ENCODE peak calls at places on chromosomes 13 and 19, in seven cellular contexts. P is fibroblast of the aortic adventitia, I is left ventricle myocardium inferior, K is OCI-LY7, G is NB4, E is adrenal gland, C is bronchial epithelial cell. N is an unnamed sample.

GRCh38 chr19:13731147-13731964 is 33.0 kb upstream of the MRI1 start:
- DNase-seq in P (peak; percentile 98), I (peak; percentile 97), K (peak; percentile 95), G (peak; percentile 93), E (peak; percentile 94), C (peak; percentile 97), N (peak; percentile 97)

GRCh38 chr13:48595330-48596127 is 58.2 kb upstream of the CYSLTR2 start:
- DNase-seq in P (peak; percentile 83), I (peak; percentile 49), K (peak; percentile 68), G (peak; percentile 75), E (peak; percentile 79), C (peak; percentile 67), N (peak; percentile 90)

GRCh38 chr13:29702912-29703351 is 107.4 kb upstream of the SLC7A1 start:
- DNase-seq in P (peak; percentile 92), I (peak; percentile 28), K (no peak), G (peak; percentile 92), E (no peak), C (peak; percentile 42), N (peak; percentile 89)

GRCh38 chr13:18960637-18961227 is 220.9 kb downstream of the TUBA3C start:
- DNase-seq in P (no peak), I (no peak), K (no peak), G (no peak), E (no peak), C (no peak), N (no peak)

GRCh38 chr19:40601061-40601973 is at the start of gene LTBP4:
- DNase-seq in P (no peak), I (peak; percentile 78), K (no peak), G (no peak), E (no peak), C (no peak), N (peak; percentile 28)

GRCh38 chr19:17835182-17836006 is 12.4 kb downstream of the JAK3 start:
- DNase-seq in P (no peak), I (no peak), K (no peak), G (peak; percentile 32), E (no peak), C (no peak), N (peak; percentile 16)

GRCh38 chr19:33627962-33628839 is 6.4 kb downstream of the CHST8 start:
- DNase-seq in P (no peak), I (no peak), K (no peak), G (no peak), E (no peak), C (no peak), N (no peak)

GRCh38 chr13:78020861-78021260 is 102.2 kb upstream of the EDNRB start:
- DNase-seq in P (no peak), I (no peak), K (no peak), G (no peak), E (no peak), C (no peak), N (no peak)

GRCh38 chr19:4636151-4636717 is 3.1 kb upstream of the TNFAIP8L1 start:
- DNase-seq in P (peak; percentile 37), I (peak; percentile 74), K (peak; percentile 79), G (peak; percentile 58), E (peak; percentile 52), C (no peak), N (peak; percentile 68)

GRCh38 chr19:42524250-42524649 is 4.0 kb downstream of the CEACAM1 start:
- DNase-seq in P (no peak), I (no peak), K (no peak), G (no peak), E (no peak), C (no peak), N (no peak)

GRCh38 chr13:66200555-66200954 is 1029.6 kb downstream of the PCDH9 start:
- DNase-seq in P (peak; percentile 13), I (no peak), K (peak; percentile 10), G (no peak), E (no peak), C (no peak), N (no peak)

GRCh38 chr13:39415403-39415802 is 187.6 kb downstream of the LHFPL6 start:
- DNase-seq in P (peak; percentile 72), I (peak; percentile 56), K (peak; percentile 64), G (peak; percentile 61), E (peak; percentile 56), C (peak; percentile 48), N (peak; percentile 78)

GRCh38 chr13:30805132-30805537 is 69.8 kb downstream of the ALOX5AP start:
- DNase-seq in P (no peak), I (no peak), K (no peak), G (no peak), E (no peak), C (no peak), N (no peak)

GRCh38 chr19:17491287-17491686 is 20.2 kb upstream of the PGLS start:
- DNase-seq in P (no peak), I (no peak), K (no peak), G (no peak), E (no peak), C (no peak), N (no peak)

GRCh38 chr19:3482507-3483225 is 575 bp downstream of the SMIM44 start:
- DNase-seq in P (no peak), I (no peak), K (no peak), G (no peak), E (no peak), C (no peak), N (no peak)

GRCh38 chr13:108917581-108917980 is 288.2 kb downstream of the MYO16 start:
- DNase-seq in P (peak; percentile 73), I (no peak), K (no peak), G (no peak), E (no peak), C (no peak), N (peak; percentile 65)

GRCh38 chr13:108915095-108915633 is 285.8 kb downstream of the MYO16 start:
- DNase-seq in P (peak; percentile 76), I (no peak), K (no peak), G (peak; percentile 59), E (peak; percentile 46), C (peak; percentile 34), N (peak; percentile 72)

GRCh38 chr13:108911807-108912206 is 282.4 kb downstream of the MYO16 start:
- DNase-seq in P (no peak), I (no peak), K (no peak), G (no peak), E (no peak), C (peak; percentile 47), N (no peak)

GRCh38 chr13:108919036-108919907 is 289.9 kb downstream of the MYO16 start:
- DNase-seq in P (no peak), I (no peak), K (no peak), G (no peak), E (peak; percentile 27), C (peak; percentile 91), N (no peak)

GRCh38 chr13:108915634-108916497 is 286.5 kb downstream of the MYO16 start:
- DNase-seq in P (peak; percentile 96), I (peak; percentile 58), K (no peak), G (peak; percentile 85), E (peak; percentile 98), C (peak; percentile 92), N (peak; percentile 93)
- H3K4me3 ChIP-seq in P (peak overlapping the region; percentile 42), I (peak overlapping the region; percentile 14), K (no peak overlapping the region), G (peak overlapping the region; percentile 27), E (no peak overlapping the region), C (no peak overlapping the region), N (no peak overlapping the region)

GRCh38 chr13:79549355-79550106 is 68.6 kb downstream of the NDFIP2 start:
- DNase-seq in P (peak; percentile 35), I (no peak), K (no peak), G (no peak), E (no peak), C (no peak), N (no peak)

GRCh38 chr13:79547821-79548220 is 66.9 kb downstream of the NDFIP2 start:
- DNase-seq in P (no peak), I (no peak), K (no peak), G (no peak), E (no peak), C (no peak), N (no peak)

GRCh38 chr13:79547211-79547610 is 66.3 kb downstream of the NDFIP2 start:
- DNase-seq in P (no peak), I (no peak), K (no peak), G (no peak), E (no peak), C (no peak), N (no peak)

GRCh38 chr13:79543883-79544282 is 62.9 kb downstream of the NDFIP2 start:
- DNase-seq in P (no peak), I (no peak), K (no peak), G (no peak), E (no peak), C (no peak), N (no peak)

DNA sequence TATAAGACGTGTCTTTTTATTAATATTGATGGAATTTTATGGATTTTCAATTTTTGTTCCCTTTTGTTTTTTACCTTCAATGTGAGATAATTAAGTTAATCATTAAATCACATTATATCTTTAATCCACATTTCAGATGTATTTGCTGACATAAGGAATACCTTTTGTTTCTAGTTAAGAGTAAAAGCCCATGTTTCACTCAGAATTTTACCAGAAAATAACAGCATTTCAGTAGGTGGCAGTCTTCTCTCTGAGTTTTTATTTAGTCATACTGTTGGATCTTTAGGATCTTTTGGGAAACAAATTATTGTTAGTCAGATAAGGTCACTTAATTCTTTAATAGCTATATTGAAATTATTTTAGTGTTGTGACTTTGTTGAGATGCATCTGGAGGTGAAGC is 67.9 kb downstream of the NDFIP2 start:
- DNase-seq in P (peak; percentile 49), I (no peak), K (no peak), G (no peak), E (no peak), C (peak; percentile 16), N (peak; percentile 46)
- TF ChIP-seq CTCF in P (peak; percentile 51), I (peak; percentile 46), K (peak; percentile 41), G (no peak), E (no peak), C (peak; percentile 3), N (peak; percentile 36)

DNA sequence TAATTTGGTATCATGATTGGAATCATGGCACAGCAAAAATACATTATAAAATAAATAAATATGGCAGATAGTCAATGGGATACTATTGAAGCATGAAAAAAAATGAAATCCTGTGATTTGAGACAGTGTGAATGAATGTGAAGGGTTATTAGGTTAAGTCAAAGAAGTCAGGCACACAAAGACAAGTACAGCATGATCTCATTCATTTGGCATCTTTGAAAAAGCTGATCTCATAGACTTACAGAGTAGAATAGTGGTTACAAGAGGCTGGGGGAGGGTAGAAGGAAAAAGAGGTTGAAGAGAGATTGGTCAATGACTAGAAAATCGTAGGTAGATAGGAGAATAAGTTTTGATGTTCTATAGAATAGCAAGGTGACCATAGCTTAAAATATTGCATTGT is 295.1 kb upstream of the SLITRK5 start:
- DNase-seq in P (no peak), I (no peak), K (no peak), G (no peak), E (no peak), C (peak; percentile 53), N (no peak)
- H3K4me3 ChIP-seq in P (no peak overlapping the region), I (no peak overlapping the region), K (no peak overlapping the region), G (no peak overlapping the region), E (no peak overlapping the region), C (no peak overlapping the region), N (no peak overlapping the region)

DNA sequence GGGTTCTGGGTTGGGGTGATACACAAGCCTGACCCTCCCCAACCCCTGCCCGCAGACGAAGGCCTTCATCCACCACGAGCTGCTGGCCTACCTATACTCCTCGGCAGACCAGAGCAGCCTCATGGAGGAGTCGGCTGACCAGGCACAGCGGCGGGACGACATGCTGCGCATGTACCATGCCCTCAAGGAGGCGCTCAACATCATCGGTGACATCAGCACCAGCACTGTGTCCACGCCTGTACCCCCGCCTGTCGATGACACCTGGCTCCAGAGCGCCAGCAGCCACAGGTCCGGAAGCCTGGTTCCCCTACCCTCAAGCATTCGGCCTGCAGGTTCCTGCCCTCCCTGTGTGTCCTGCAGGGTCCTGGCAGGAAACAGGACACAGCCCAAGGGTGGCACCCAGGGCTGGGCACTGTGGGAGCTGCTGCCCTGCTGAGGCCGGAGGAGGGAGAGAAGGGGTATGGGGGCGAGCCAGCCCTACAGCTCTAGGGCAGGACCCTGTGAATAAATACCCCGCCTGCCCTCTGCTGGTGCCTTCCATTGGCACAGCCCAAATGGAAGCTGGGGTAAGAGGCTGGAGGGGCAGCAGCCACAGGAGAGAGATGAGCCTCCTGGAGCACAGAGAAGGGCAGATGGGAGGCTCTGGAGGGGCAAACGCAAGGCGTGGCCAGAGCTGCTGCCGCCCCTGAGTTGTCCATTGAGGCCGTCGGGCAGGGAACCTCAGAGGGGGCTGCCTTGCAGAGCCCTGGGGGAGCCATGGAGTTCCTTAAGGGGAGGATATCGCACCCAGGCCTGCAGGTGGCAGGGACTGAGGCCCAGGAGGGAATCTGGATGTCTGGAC is 6.8 kb downstream of the TMED1 start:
- DNase-seq in P (no peak), I (no peak), K (peak; percentile 43), G (peak; percentile 41), E (no peak), C (no peak), N (no peak)
- TF ChIP-seq CTCF in P (peak; percentile 11), I (no peak), K (peak; percentile 63), G (no peak), E (no peak), C (no peak), N (peak; percentile 17)

N was measured in cardiac fibroblast.